ENCODE peak calls at places on chromosomes 16 and 17, in four cellular contexts. Z, F, D and E are unnamed samples.

GRCh38 chr16:72501739-72502653 is 330.0 kb upstream of the PMFBP1 start:
- DNase-seq in Z (peak), F (peak), D (peak), E (peak)

GRCh38 chr16:84563776-84564420 is 54.0 kb downstream of the COTL1 start:
- DNase-seq in Z (no peak), F (no peak), D (no peak), E (no peak)

GRCh38 chr17:8799001-8799850 is at the start of gene MFSD6L:
- DNase-seq in Z (peak), F (peak), D (peak), E (peak)

GRCh38 chr16:1895068-1895467 is 23.1 kb upstream of the MEIOB start:
- DNase-seq in Z (no peak), F (peak), D (no peak), E (no peak)

GRCh38 chr17:70875729-70876344 is 706.5 kb downstream of the KCNJ2 start:
- DNase-seq in Z (no peak), F (no peak), D (no peak), E (no peak)

GRCh38 chr17:64146418-64147109 is 16.6 kb upstream of the ERN1 start:
- DNase-seq in Z (peak), F (peak), D (peak), E (peak)

GRCh38 chr16:54080524-54081008 is 206.0 kb downstream of the IRX3 start:
- DNase-seq in Z (no peak), F (no peak), D (peak), E (no peak)

GRCh38 chr17:77927777-77928518 is 30.6 kb upstream of the TNRC6C start:
- DNase-seq in Z (no peak), F (no peak), D (no peak), E (no peak)

GRCh38 chr17:59825533-59826316 is 67.0 kb downstream of the TUBD1 start:
- DNase-seq in Z (peak), F (no peak), D (no peak), E (no peak)

GRCh38 chr16:46688101-46688656 is 799 bp downstream of the VPS35 start:
- DNase-seq in Z (no peak), F (peak), D (peak), E (no peak)

GRCh38 chr17:16910341-16910740 is 61.6 kb downstream of the TNFRSF13B start:
- DNase-seq in Z (no peak), F (peak), D (peak), E (no peak)

GRCh38 chr17:81545160-81545949 is 6.8 kb downstream of the FAAP100 start:
- DNase-seq in Z (no peak), F (no peak), D (no peak), E (no peak)

GRCh38 chr17:37207103-37207502 is 168.7 kb upstream of the C17orf78 start:
- DNase-seq in Z (no peak), F (no peak), D (no peak), E (no peak)

GRCh38 chr17:37213927-37214326 is 161.9 kb upstream of the C17orf78 start:
- DNase-seq in Z (no peak), F (no peak), D (no peak), E (no peak)

GRCh38 chr17:37206299-37206698 is 169.5 kb upstream of the C17orf78 start:
- DNase-seq in Z (no peak), F (no peak), D (no peak), E (no peak)

GRCh38 chr17:37212184-37212583 is 163.6 kb upstream of the C17orf78 start:
- DNase-seq in Z (no peak), F (no peak), D (no peak), E (no peak)
- TF ChIP-seq CTCF in Z (no peak), F (no peak), D (no peak), E (no peak)

DNA sequence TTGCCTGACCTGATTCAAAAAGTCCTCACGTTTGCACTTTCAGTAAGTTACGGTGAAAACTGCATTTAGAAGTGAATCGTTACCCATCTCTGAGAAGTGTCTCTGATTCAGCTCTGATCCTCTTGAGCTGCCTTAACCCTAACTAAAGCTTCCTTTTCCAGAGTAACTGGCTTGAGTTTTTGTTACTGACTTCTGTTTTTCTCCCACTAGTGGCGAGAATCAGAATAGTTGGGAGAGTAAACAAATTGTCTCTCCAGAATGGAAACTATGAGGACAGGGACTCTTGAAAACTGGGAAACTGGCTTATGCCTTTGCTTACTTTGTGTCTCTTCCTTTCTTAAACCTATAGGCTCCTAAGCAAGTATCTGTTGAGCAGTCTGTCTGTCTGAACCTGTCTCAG is 31.3 kb upstream of the KPNB1 start:
- DNase-seq in Z (no peak), F (no peak), D (no peak), E (no peak)
- TF ChIP-seq CTCF in Z (no peak), F (peak), D (no peak), E (peak)

GRCh38 chr17:76889323-76889722 is 21.1 kb downstream of the MGAT5B start:
- DNase-seq in Z (no peak), F (no peak), D (no peak), E (no peak)

GRCh38 chr17:76886395-76886794 is 18.2 kb downstream of the MGAT5B start:
- DNase-seq in Z (no peak), F (no peak), D (no peak), E (no peak)

GRCh38 chr17:76884995-76885896 is 17.0 kb downstream of the MGAT5B start:
- DNase-seq in Z (no peak), F (no peak), D (no peak), E (no peak)

GRCh38 chr17:76888661-76889060 is 20.5 kb downstream of the MGAT5B start:
- DNase-seq in Z (no peak), F (no peak), D (no peak), E (no peak)

DNA sequence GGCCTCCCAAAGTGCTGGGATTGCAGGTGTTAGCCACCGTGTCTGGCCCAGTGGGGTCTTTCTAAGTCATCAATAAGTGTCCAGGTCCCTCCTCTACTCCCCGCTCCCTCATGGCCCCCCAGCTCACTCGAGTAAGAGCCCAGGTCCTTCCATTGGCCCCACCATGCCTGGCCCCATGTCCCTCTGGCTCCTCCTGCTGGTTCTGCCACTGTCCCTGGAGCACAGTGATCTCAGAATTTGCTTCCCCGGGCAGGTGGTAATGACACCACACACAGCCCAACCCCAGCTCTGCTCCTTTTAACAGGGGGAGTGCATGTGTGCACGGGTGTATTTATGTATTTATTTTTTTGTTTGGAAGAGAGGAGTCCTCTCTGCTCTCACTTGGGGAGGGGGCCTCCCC is 19.6 kb downstream of the MGAT5B start:
- DNase-seq in Z (no peak), F (no peak), D (no peak), E (no peak)
- TF ChIP-seq CTCF in Z (no peak), F (no peak), D (no peak), E (no peak)

GRCh38 chr17:34517406-34517805 is 62.0 kb upstream of the TMEM132E start:
- DNase-seq in Z (no peak), F (no peak), D (no peak), E (no peak)

GRCh38 chr17:34519286-34519685 is 60.1 kb upstream of the TMEM132E start:
- DNase-seq in Z (peak), F (no peak), D (no peak), E (peak)
- TF ChIP-seq CTCF in Z (peak), F (peak), D (no peak), E (peak)

GRCh38 chr16:66717112-66717675 is 20.7 kb upstream of the CMTM4 start:
- DNase-seq in Z (peak), F (peak), D (no peak), E (no peak)
- TF ChIP-seq CTCF in Z (no peak), F (peak), D (no peak), E (no peak)

DNA sequence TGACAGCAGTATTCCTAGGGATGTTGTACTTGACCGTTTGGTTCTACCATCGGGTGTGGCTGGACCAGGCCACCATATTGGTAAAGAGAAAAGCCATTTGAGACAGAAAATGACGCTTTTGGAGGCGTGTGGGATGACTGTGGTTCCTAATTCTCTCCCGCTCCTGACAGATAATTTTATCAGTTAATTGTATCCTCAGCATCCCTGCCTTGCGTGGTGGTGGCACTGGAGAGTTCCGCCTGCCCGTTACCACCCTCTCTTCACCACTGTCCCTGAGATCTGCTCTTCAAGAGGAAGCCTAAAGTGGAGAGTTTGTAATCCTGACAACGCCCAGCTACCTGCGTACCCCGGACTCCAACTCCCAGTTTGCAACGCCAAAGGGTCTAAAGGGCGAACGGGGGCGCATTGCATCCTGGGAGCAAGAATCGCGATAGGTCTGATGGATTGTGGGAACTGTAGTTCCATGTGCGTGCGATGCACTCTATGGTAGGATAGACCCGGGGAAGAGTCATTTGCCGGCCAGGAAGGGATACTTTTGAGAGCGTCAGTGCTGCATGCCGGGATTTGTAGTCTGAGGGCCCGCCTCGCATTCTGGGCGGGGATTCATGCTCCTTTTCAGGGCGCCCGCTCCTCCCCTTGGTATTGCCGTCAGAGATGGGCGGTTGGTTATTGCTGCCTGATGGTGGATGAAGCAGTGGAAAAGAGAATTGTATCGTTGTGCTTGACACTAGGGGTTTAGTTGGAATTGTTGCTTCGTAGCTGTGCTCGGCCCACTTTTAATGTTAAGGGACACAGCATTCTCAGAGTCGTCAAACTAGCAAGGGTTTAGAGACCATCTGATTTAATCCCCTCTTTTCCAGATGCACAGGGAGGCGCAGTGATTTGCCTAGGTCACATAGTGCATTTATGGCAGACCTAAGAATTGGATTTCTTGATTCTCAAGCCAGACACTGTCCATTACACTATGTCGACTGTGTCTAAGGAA is 965 bp upstream of the PHF12 start:
- DNase-seq in Z (peak), F (peak), D (peak), E (peak)
- TF ChIP-seq CTCF in Z (no peak), F (no peak), D (no peak), E (no peak)

DNA sequence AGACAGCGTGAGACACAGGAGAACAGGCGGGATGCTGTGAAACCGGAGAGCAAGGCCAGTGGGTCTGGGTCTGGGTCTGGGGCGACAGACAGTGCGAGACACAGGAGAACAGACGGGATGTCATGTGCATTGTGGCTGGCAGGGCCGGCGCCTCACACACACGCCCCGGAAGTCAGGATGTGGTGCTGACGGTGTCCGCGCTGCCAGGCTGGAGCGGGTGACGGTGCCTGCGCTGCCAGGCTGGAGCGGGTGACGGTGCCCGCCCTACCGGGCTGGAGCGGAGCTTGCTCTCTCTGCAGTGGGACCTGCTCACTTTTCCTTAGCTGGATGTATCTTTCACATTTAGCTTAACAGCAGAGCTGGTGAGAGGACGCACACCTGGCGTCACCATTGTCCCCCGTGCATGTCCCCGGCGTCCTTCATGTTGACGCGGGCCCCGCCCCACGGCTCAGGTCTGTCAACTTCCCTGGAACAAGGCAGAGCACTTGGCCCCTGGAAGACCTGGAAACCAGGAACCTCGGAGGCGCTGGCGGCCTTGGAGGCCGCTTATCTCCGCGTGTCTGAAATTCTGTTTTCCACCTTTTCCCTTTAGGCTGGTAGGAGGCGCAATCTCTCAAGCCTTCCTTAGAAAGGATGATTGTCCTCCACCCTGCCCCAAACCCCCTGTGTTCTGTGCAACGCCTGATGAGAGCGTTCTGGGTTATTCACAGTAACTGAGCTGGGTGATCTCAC is 43.1 kb upstream of the ZNF750 start:
- DNase-seq in Z (no peak), F (peak), D (peak), E (no peak)
- TF ChIP-seq CTCF in Z (no peak), F (no peak), D (peak), E (no peak)

GRCh38 chr17:44010966-44011647 is 3.7 kb downstream of the TMEM101 start:
- DNase-seq in Z (no peak), F (no peak), D (no peak), E (no peak)

GRCh38 chr17:44006581-44007345 is 2.3 kb downstream of the NAGS start:
- DNase-seq in Z (peak), F (peak), D (peak), E (peak)

GRCh38 chr17:44005865-44006580 is 1.6 kb downstream of the NAGS start:
- DNase-seq in Z (no peak), F (peak), D (peak), E (peak)

GRCh38 chr17:44007346-44008204 is 3.2 kb downstream of the NAGS start:
- DNase-seq in Z (no peak), F (peak), D (no peak), E (no peak)

DNA sequence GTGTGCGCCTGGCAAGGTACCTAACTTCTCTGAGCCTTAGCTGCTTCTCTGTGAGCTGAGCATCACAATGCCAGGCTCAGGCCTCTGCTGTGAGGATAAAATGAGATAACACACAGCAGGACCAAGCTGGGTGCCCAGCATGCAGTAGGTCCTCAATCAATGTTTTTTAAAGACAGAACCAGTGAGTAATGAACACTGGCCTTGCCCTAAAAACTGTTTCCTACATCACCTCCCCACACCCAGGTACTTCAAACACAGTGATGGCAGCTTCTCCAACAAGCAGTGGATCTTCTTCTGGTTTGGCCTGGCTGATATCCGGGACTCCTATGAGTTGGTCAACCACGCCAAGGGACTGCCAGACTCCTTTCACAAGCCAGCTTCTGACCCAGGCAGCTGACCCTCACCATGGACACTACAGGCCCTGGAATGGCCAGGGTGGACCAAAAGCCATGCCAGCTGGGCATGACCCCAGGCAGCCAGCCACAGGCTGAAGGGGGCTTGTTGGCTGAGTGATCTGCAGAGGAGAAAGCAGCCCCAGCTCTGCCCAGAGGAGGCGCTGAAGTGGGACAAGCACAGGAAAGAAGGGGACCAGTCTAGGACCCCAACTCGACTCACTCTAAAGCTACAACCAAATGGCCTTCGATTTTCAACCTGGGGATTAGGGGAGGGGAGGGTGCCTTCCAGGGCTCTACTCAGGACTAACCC is 3.9 kb downstream of the NAGS start:
- DNase-seq in Z (no peak), F (no peak), D (no peak), E (no peak)
- TF ChIP-seq CTCF in Z (no peak), F (no peak), D (no peak), E (no peak)